ENCODE peak calls at places on chromosomes 4 and X, in eight cellular contexts. One of them, this sample, is unnamed.

GRCh38 chr4:168879178-168879577 is 130.9 kb downstream of the CBR4 start:
- DNase-seq in substantia nigra: no peak
- DNase-seq in right atrium auricular region: no peak
- DNase-seq in left ventricle myocardium inferior: no peak
- DNase-seq in SJSA1: no peak
- DNase-seq in CD4-positive, alpha-beta T cell: no peak
- DNase-seq in AG04450: no peak
- DNase-seq in GM23248: no peak
- DNase-seq in this sample: no peak

GRCh38 chr4:185987976-185988627 is 80.9 kb upstream of the TLR3 start:
- DNase-seq in substantia nigra: no peak
- DNase-seq in right atrium auricular region: no peak
- DNase-seq in left ventricle myocardium inferior: no peak
- DNase-seq in SJSA1: no peak
- DNase-seq in CD4-positive, alpha-beta T cell: no peak
- DNase-seq in AG04450: no peak
- DNase-seq in GM23248: peak
- DNase-seq in this sample: no peak

GRCh38 chr4:144557404-144557803 is 88.6 kb upstream of the HHIP start:
- DNase-seq in substantia nigra: no peak
- DNase-seq in right atrium auricular region: no peak
- DNase-seq in left ventricle myocardium inferior: no peak
- DNase-seq in SJSA1: no peak
- DNase-seq in CD4-positive, alpha-beta T cell: no peak
- DNase-seq in AG04450: no peak
- DNase-seq in GM23248: peak
- DNase-seq in this sample: no peak

GRCh38 chr4:104418313-104418712 is 76.4 kb downstream of the CXXC4 start:
- DNase-seq in substantia nigra: no peak
- DNase-seq in right atrium auricular region: no peak
- DNase-seq in left ventricle myocardium inferior: no peak
- DNase-seq in SJSA1: no peak
- DNase-seq in CD4-positive, alpha-beta T cell: no peak
- DNase-seq in AG04450: no peak
- DNase-seq in GM23248: no peak
- DNase-seq in this sample: peak

GRCh38 chr4:156825074-156825473 is 146.5 kb downstream of the PDGFC start:
- DNase-seq in substantia nigra: no peak
- DNase-seq in right atrium auricular region: no peak
- DNase-seq in left ventricle myocardium inferior: no peak
- DNase-seq in SJSA1: no peak
- DNase-seq in CD4-positive, alpha-beta T cell: no peak
- DNase-seq in AG04450: no peak
- DNase-seq in GM23248: no peak
- DNase-seq in this sample: no peak

GRCh38 chr4:174273960-174274359 is 9.5 kb downstream of the FBXO8 start:
- DNase-seq in substantia nigra: no peak
- DNase-seq in right atrium auricular region: no peak
- DNase-seq in left ventricle myocardium inferior: no peak
- DNase-seq in SJSA1: no peak
- DNase-seq in CD4-positive, alpha-beta T cell: no peak
- DNase-seq in AG04450: no peak
- DNase-seq in GM23248: no peak
- DNase-seq in this sample: no peak

GRCh38 chr4:77232653-77233052 is 75.6 kb downstream of the CCNG2 start:
- DNase-seq in substantia nigra: no peak
- DNase-seq in right atrium auricular region: no peak
- DNase-seq in left ventricle myocardium inferior: no peak
- DNase-seq in SJSA1: no peak
- DNase-seq in CD4-positive, alpha-beta T cell: no peak
- DNase-seq in AG04450: no peak
- DNase-seq in GM23248: peak
- DNase-seq in this sample: no peak

GRCh38 chrX:108312938-108313337 is 125.3 kb downstream of the COL4A6 start:
- DNase-seq in substantia nigra: no peak
- DNase-seq in right atrium auricular region: no peak
- DNase-seq in left ventricle myocardium inferior: peak
- DNase-seq in SJSA1: peak
- DNase-seq in CD4-positive, alpha-beta T cell: no peak
- DNase-seq in AG04450: no peak
- DNase-seq in GM23248: peak
- DNase-seq in this sample: peak

GRCh38 chrX:133473451-133473850 is 58.2 kb upstream of the GPC4 start:
- DNase-seq in substantia nigra: no peak
- DNase-seq in right atrium auricular region: no peak
- DNase-seq in left ventricle myocardium inferior: no peak
- DNase-seq in SJSA1: no peak
- DNase-seq in CD4-positive, alpha-beta T cell: no peak
- DNase-seq in AG04450: no peak
- DNase-seq in GM23248: peak
- DNase-seq in this sample: no peak

GRCh38 chr4:7759221-7759620 is 180.4 kb downstream of the AFAP1 start:
- DNase-seq in substantia nigra: no peak
- DNase-seq in right atrium auricular region: no peak
- DNase-seq in left ventricle myocardium inferior: no peak
- DNase-seq in SJSA1: no peak
- DNase-seq in CD4-positive, alpha-beta T cell: peak
- DNase-seq in AG04450: no peak
- DNase-seq in GM23248: no peak
- DNase-seq in this sample: no peak

GRCh38 chr4:7760706-7761105 is 179.0 kb downstream of the AFAP1 start:
- DNase-seq in substantia nigra: no peak
- DNase-seq in right atrium auricular region: no peak
- DNase-seq in left ventricle myocardium inferior: no peak
- DNase-seq in SJSA1: no peak
- DNase-seq in CD4-positive, alpha-beta T cell: no peak
- DNase-seq in AG04450: no peak
- DNase-seq in GM23248: no peak
- DNase-seq in this sample: no peak

GRCh38 chr4:7761312-7761711 is 178.3 kb downstream of the AFAP1 start:
- DNase-seq in substantia nigra: no peak
- DNase-seq in right atrium auricular region: no peak
- DNase-seq in left ventricle myocardium inferior: no peak
- DNase-seq in SJSA1: no peak
- DNase-seq in CD4-positive, alpha-beta T cell: no peak
- DNase-seq in AG04450: no peak
- DNase-seq in GM23248: no peak
- DNase-seq in this sample: no peak

GRCh38 chr4:7759635-7760034 is 180.0 kb downstream of the AFAP1 start:
- DNase-seq in substantia nigra: no peak
- DNase-seq in right atrium auricular region: no peak
- DNase-seq in left ventricle myocardium inferior: no peak
- DNase-seq in SJSA1: no peak
- DNase-seq in CD4-positive, alpha-beta T cell: no peak
- DNase-seq in AG04450: no peak
- DNase-seq in GM23248: no peak
- DNase-seq in this sample: no peak

DNA sequence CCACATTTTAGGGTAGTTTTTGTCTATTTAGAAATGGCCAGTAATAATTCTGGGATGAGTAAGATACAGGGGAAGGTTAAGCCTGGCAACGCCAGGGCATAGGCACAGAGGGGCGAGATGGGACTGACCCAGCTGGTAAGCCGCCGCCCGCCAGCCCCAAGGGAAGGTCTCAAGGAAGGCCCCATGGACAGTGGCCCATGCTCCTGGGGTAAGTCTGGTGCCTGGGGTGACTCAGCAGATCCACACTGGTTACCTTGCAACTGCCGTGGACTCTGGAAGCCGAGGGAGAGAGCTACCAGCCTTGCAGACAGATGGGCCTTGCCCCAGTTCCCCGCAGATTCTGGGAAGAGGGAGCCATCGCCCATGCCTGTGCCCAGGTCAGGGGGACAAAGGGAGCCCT is 179.4 kb downstream of the AFAP1 start:
- DNase-seq in substantia nigra: no peak
- DNase-seq in right atrium auricular region: no peak
- DNase-seq in left ventricle myocardium inferior: no peak
- DNase-seq in SJSA1: no peak
- DNase-seq in CD4-positive, alpha-beta T cell: no peak
- DNase-seq in AG04450: no peak
- DNase-seq in GM23248: no peak
- DNase-seq in this sample: no peak
- H3K27ac ChIP-seq in substantia nigra: no peak
- H3K27ac ChIP-seq in right atrium auricular region: no peak
- H3K27ac ChIP-seq in left ventricle myocardium inferior: no peak
- H3K27ac ChIP-seq in SJSA1: no peak
- H3K27ac ChIP-seq in CD4-positive, alpha-beta T cell: peak
- H3K27ac ChIP-seq in AG04450: no peak
- H3K27ac ChIP-seq in GM23248: no peak
- H3K27ac ChIP-seq in this sample: no peak

GRCh38 chr4:6777636-6778281 is 4.8 kb upstream of the KIAA0232 start:
- DNase-seq in substantia nigra: no peak
- DNase-seq in right atrium auricular region: no peak
- DNase-seq in left ventricle myocardium inferior: no peak
- DNase-seq in SJSA1: no peak
- DNase-seq in CD4-positive, alpha-beta T cell: no peak
- DNase-seq in AG04450: no peak
- DNase-seq in GM23248: no peak
- DNase-seq in this sample: no peak
- H3K27ac ChIP-seq in substantia nigra: no peak
- H3K27ac ChIP-seq in right atrium auricular region: no peak
- H3K27ac ChIP-seq in left ventricle myocardium inferior: peak
- H3K27ac ChIP-seq in SJSA1: no peak
- H3K27ac ChIP-seq in CD4-positive, alpha-beta T cell: no peak
- H3K27ac ChIP-seq in AG04450: no peak
- H3K27ac ChIP-seq in GM23248: no peak
- H3K27ac ChIP-seq in this sample: no peak

DNA sequence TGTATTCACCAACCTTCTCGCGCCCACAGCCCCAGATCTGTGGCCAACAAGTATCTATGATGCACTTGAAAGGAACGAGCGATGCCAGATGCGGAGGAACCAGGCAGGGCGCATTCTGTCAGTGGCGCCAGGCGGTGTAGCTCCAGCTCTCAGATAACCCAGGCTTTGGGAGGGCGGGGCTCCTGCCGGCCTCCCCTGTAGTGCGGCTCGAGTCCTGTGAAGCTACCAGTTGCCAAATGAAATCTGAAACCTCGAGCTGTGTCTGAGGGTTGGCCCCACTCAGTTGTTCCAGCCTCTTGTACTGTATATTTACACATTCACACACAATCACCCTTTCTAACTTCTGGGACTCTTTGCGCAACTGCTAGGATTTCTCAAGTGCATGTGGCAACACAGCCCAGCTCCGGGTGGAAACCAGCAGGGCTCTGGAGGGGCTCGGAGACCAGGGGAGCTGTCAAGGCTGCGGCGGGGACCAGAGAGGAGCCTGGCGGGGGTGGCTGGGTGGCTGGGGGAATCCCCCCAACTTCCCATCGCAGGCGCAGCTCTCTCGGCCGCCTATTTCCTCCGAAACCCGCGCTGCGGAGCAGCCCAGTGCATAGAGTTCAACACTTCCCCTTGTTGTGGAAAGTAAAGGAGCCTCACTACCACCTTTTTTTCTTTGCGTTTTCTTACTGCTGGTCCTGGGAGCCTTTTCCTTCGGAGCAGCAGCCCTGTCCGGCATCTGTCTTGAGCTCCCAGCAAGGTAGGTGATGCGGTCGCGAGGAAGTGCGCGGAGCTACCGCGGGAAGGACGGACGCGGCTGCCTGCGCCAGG is at the start of gene ARHGAP24:
- DNase-seq in substantia nigra: peak
- DNase-seq in right atrium auricular region: peak
- DNase-seq in left ventricle myocardium inferior: peak
- DNase-seq in SJSA1: peak
- DNase-seq in CD4-positive, alpha-beta T cell: no peak
- DNase-seq in AG04450: peak
- DNase-seq in GM23248: peak
- DNase-seq in this sample: peak
- H3K27ac ChIP-seq in substantia nigra: peak
- H3K27ac ChIP-seq in right atrium auricular region: peak
- H3K27ac ChIP-seq in left ventricle myocardium inferior: peak
- H3K27ac ChIP-seq in SJSA1: peak
- H3K27ac ChIP-seq in CD4-positive, alpha-beta T cell: no peak
- H3K27ac ChIP-seq in AG04450: peak
- H3K27ac ChIP-seq in GM23248: peak
- H3K27ac ChIP-seq in this sample: peak

GRCh38 chrX:44224760-44225159 is 118.7 kb downstream of the EFHC2 start:
- DNase-seq in substantia nigra: no peak
- DNase-seq in right atrium auricular region: no peak
- DNase-seq in left ventricle myocardium inferior: no peak
- DNase-seq in SJSA1: no peak
- DNase-seq in CD4-positive, alpha-beta T cell: no peak
- DNase-seq in AG04450: no peak
- DNase-seq in GM23248: no peak
- DNase-seq in this sample: no peak
- H3K27ac ChIP-seq in substantia nigra: no peak
- H3K27ac ChIP-seq in right atrium auricular region: no peak
- H3K27ac ChIP-seq in left ventricle myocardium inferior: no peak
- H3K27ac ChIP-seq in SJSA1: no peak
- H3K27ac ChIP-seq in CD4-positive, alpha-beta T cell: no peak
- H3K27ac ChIP-seq in AG04450: no peak
- H3K27ac ChIP-seq in GM23248: no peak
- H3K27ac ChIP-seq in this sample: no peak

This sample was measured in epithelial cell of prostate.